ENCODE peak calls at places on chromosomes 2 and 18, in nine cellular contexts. One of them, this sample, is unnamed.

GRCh38 chr18:40917096-40917495 is 1037.9 kb upstream of the PIK3C3 start:
- DNase-seq in T-helper 1 cell: no peak
- DNase-seq in Ammon's horn: no peak
- DNase-seq in COR-L47: no peak
- DNase-seq in M059J: peak; percentile 59
- DNase-seq in nucleus accumbens: no peak
- DNase-seq in caudate nucleus: no peak
- DNase-seq in MM.1S: no peak
- DNase-seq in GDM1: no peak
- DNase-seq in this sample: no peak

GRCh38 chr2:203534486-203535077 is 519 bp downstream of the RAPH1 start:
- DNase-seq in caudate nucleus: peak; percentile 21
- DNase-seq in GDM1: no peak
- DNase-seq in M059J: peak; percentile 36
- DNase-seq in nucleus accumbens: no peak
- DNase-seq in COR-L47: peak; percentile 63
- DNase-seq in T-helper 1 cell: peak; percentile 18
- DNase-seq in MM.1S: peak; percentile 70
- DNase-seq in Ammon's horn: peak; percentile 11
- DNase-seq in this sample: no peak

GRCh38 chr2:234768608-234769196 is 183.1 kb upstream of the SH3BP4 start:
- DNase-seq in Ammon's horn: no peak
- DNase-seq in T-helper 1 cell: no peak
- DNase-seq in GDM1: no peak
- DNase-seq in caudate nucleus: no peak
- DNase-seq in COR-L47: no peak
- DNase-seq in M059J: no peak
- DNase-seq in nucleus accumbens: no peak
- DNase-seq in MM.1S: no peak
- DNase-seq in this sample: peak; percentile 61

GRCh38 chr2:135190799-135191198 is 138.7 kb downstream of the RAB3GAP1 start:
- DNase-seq in Ammon's horn: no peak
- DNase-seq in MM.1S: no peak
- DNase-seq in GDM1: no peak
- DNase-seq in caudate nucleus: no peak
- DNase-seq in nucleus accumbens: no peak
- DNase-seq in COR-L47: no peak
- DNase-seq in T-helper 1 cell: no peak
- DNase-seq in M059J: no peak
- DNase-seq in this sample: no peak

GRCh38 chr2:180472133-180472532 is 465.0 kb upstream of the CWC22 start:
- DNase-seq in COR-L47: no peak
- DNase-seq in Ammon's horn: no peak
- DNase-seq in nucleus accumbens: no peak
- DNase-seq in M059J: no peak
- DNase-seq in caudate nucleus: no peak
- DNase-seq in GDM1: no peak
- DNase-seq in MM.1S: no peak
- DNase-seq in T-helper 1 cell: no peak
- DNase-seq in this sample: peak; percentile 21

GRCh38 chr18:37403100-37403781 is 162.4 kb downstream of the CELF4 start:
- DNase-seq in GDM1: no peak
- DNase-seq in T-helper 1 cell: no peak
- DNase-seq in Ammon's horn: no peak
- DNase-seq in MM.1S: peak; percentile 59
- DNase-seq in caudate nucleus: no peak
- DNase-seq in nucleus accumbens: no peak
- DNase-seq in COR-L47: peak; percentile 62
- DNase-seq in M059J: peak; percentile 96
- DNase-seq in this sample: peak; percentile 94

GRCh38 chr2:104852161-104852689 is 1.7 kb upstream of the POU3F3 start:
- DNase-seq in COR-L47: no peak
- DNase-seq in MM.1S: peak; percentile 51
- DNase-seq in nucleus accumbens: no peak
- DNase-seq in caudate nucleus: peak; percentile 79
- DNase-seq in T-helper 1 cell: no peak
- DNase-seq in M059J: no peak
- DNase-seq in Ammon's horn: peak; percentile 68
- DNase-seq in GDM1: no peak
- DNase-seq in this sample: no peak

GRCh38 chr2:185316383-185316782 is 422.2 kb upstream of the FSIP2 start:
- DNase-seq in MM.1S: peak; percentile 53
- DNase-seq in M059J: no peak
- DNase-seq in T-helper 1 cell: no peak
- DNase-seq in nucleus accumbens: no peak
- DNase-seq in Ammon's horn: no peak
- DNase-seq in COR-L47: no peak
- DNase-seq in caudate nucleus: no peak
- DNase-seq in GDM1: no peak
- DNase-seq in this sample: no peak

GRCh38 chr2:230757476-230757875 is 44.8 kb downstream of the CAB39 start:
- DNase-seq in Ammon's horn: peak; percentile 6
- DNase-seq in MM.1S: no peak
- DNase-seq in caudate nucleus: no peak
- DNase-seq in M059J: peak; percentile 67
- DNase-seq in T-helper 1 cell: no peak
- DNase-seq in GDM1: no peak
- DNase-seq in nucleus accumbens: no peak
- DNase-seq in COR-L47: no peak
- DNase-seq in this sample: no peak

GRCh38 chr2:215071676-215072075 is 66.8 kb downstream of the ABCA12 start:
- DNase-seq in MM.1S: no peak
- DNase-seq in nucleus accumbens: no peak
- DNase-seq in GDM1: no peak
- DNase-seq in M059J: peak; percentile 2
- DNase-seq in Ammon's horn: no peak
- DNase-seq in T-helper 1 cell: no peak
- DNase-seq in caudate nucleus: no peak
- DNase-seq in COR-L47: no peak
- DNase-seq in this sample: no peak

GRCh38 chr2:241014224-241014623 is 15.8 kb downstream of the SNED1 start:
- DNase-seq in Ammon's horn: no peak
- DNase-seq in MM.1S: no peak
- DNase-seq in M059J: no peak
- DNase-seq in GDM1: no peak
- DNase-seq in T-helper 1 cell: no peak
- DNase-seq in nucleus accumbens: no peak
- DNase-seq in caudate nucleus: no peak
- DNase-seq in COR-L47: no peak
- DNase-seq in this sample: no peak

GRCh38 chr2:28433215-28433614 is 40.6 kb downstream of the FOSL2 start:
- DNase-seq in MM.1S: no peak
- DNase-seq in M059J: no peak
- DNase-seq in T-helper 1 cell: no peak
- DNase-seq in caudate nucleus: no peak
- DNase-seq in Ammon's horn: no peak
- DNase-seq in GDM1: no peak
- DNase-seq in COR-L47: no peak
- DNase-seq in nucleus accumbens: no peak
- DNase-seq in this sample: no peak

GRCh38 chr18:7950380-7951143 is 383.4 kb downstream of the PTPRM start:
- DNase-seq in T-helper 1 cell: no peak
- DNase-seq in MM.1S: no peak
- DNase-seq in COR-L47: no peak
- DNase-seq in GDM1: no peak
- DNase-seq in M059J: peak; percentile 90
- DNase-seq in nucleus accumbens: no peak
- DNase-seq in caudate nucleus: no peak
- DNase-seq in Ammon's horn: no peak
- DNase-seq in this sample: peak; percentile 70

GRCh38 chr2:217899231-217900009 is 103.4 kb downstream of the TNS1 start:
- DNase-seq in M059J: peak; percentile 72
- DNase-seq in COR-L47: no peak
- DNase-seq in GDM1: no peak
- DNase-seq in Ammon's horn: no peak
- DNase-seq in T-helper 1 cell: no peak
- DNase-seq in nucleus accumbens: no peak
- DNase-seq in caudate nucleus: no peak
- DNase-seq in MM.1S: peak; percentile 31
- DNase-seq in this sample: peak; percentile 79

GRCh38 chr2:237222178-237222577 is 136.5 kb downstream of the COPS8 start:
- DNase-seq in caudate nucleus: no peak
- DNase-seq in M059J: peak; percentile 89
- DNase-seq in MM.1S: no peak
- DNase-seq in T-helper 1 cell: no peak
- DNase-seq in COR-L47: no peak
- DNase-seq in nucleus accumbens: no peak
- DNase-seq in GDM1: no peak
- DNase-seq in Ammon's horn: no peak
- DNase-seq in this sample: peak; percentile 92